ENCODE peak calls at places on chromosome 21, in nine cellular contexts. One of them, this sample, is unnamed.

GRCh38 chr21:45299864-45300785 is 12.4 kb upstream of the POFUT2 start:
- DNase-seq in ELR: peak; percentile 45
- DNase-seq in kidney glomerular epithelial cell: no peak
- DNase-seq in GM06990: no peak
- DNase-seq in kidney tubule cell: no peak
- DNase-seq in naive thymus-derived CD4-positive, alpha-beta T cell: no peak
- DNase-seq in left ventricle myocardium inferior: peak; percentile 18
- DNase-seq in left ventricle myocardium superior: no peak
- DNase-seq in esophagus muscularis mucosa: no peak
- DNase-seq in this sample: no peak

GRCh38 chr21:37074195-37074510 is 1.1 kb downstream of the TTC3 start:
- DNase-seq in kidney glomerular epithelial cell: no peak
- DNase-seq in left ventricle myocardium inferior: no peak
- DNase-seq in GM06990: no peak
- DNase-seq in esophagus muscularis mucosa: no peak
- DNase-seq in ELR: peak; percentile 25
- DNase-seq in left ventricle myocardium superior: no peak
- DNase-seq in kidney tubule cell: peak; percentile 8
- DNase-seq in naive thymus-derived CD4-positive, alpha-beta T cell: no peak
- DNase-seq in this sample: no peak

GRCh38 chr21:28138272-28138671 is 854.4 kb downstream of the LTN1 start:
- DNase-seq in left ventricle myocardium superior: no peak
- DNase-seq in naive thymus-derived CD4-positive, alpha-beta T cell: no peak
- DNase-seq in ELR: no peak
- DNase-seq in esophagus muscularis mucosa: no peak
- DNase-seq in kidney glomerular epithelial cell: no peak
- DNase-seq in kidney tubule cell: no peak
- DNase-seq in left ventricle myocardium inferior: no peak
- DNase-seq in GM06990: no peak
- DNase-seq in this sample: no peak

GRCh38 chr21:36918291-36918690 is 48.2 kb downstream of the HLCS start:
- DNase-seq in GM06990: no peak
- DNase-seq in kidney glomerular epithelial cell: no peak
- DNase-seq in left ventricle myocardium inferior: no peak
- DNase-seq in left ventricle myocardium superior: no peak
- DNase-seq in ELR: no peak
- DNase-seq in kidney tubule cell: no peak
- DNase-seq in naive thymus-derived CD4-positive, alpha-beta T cell: no peak
- DNase-seq in esophagus muscularis mucosa: no peak
- DNase-seq in this sample: no peak

GRCh38 chr21:39564200-39564599 is 48.5 kb upstream of the B3GALT5 start:
- DNase-seq in GM06990: no peak
- DNase-seq in left ventricle myocardium inferior: peak; percentile 42
- DNase-seq in left ventricle myocardium superior: peak; percentile 63
- DNase-seq in kidney tubule cell: no peak
- DNase-seq in ELR: no peak
- DNase-seq in esophagus muscularis mucosa: peak; percentile 72
- DNase-seq in naive thymus-derived CD4-positive, alpha-beta T cell: no peak
- DNase-seq in kidney glomerular epithelial cell: no peak
- DNase-seq in this sample: no peak

GRCh38 chr21:42846221-42846620 is 33.1 kb downstream of the WDR4 start:
- DNase-seq in left ventricle myocardium inferior: peak; percentile 3
- DNase-seq in ELR: no peak
- DNase-seq in GM06990: no peak
- DNase-seq in left ventricle myocardium superior: peak; percentile 16
- DNase-seq in naive thymus-derived CD4-positive, alpha-beta T cell: no peak
- DNase-seq in esophagus muscularis mucosa: no peak
- DNase-seq in kidney glomerular epithelial cell: no peak
- DNase-seq in kidney tubule cell: no peak
- DNase-seq in this sample: no peak

GRCh38 chr21:41369915-41370839 is 8.3 kb downstream of the MX2 start:
- DNase-seq in left ventricle myocardium superior: peak; percentile 44
- DNase-seq in left ventricle myocardium inferior: peak; percentile 31
- DNase-seq in naive thymus-derived CD4-positive, alpha-beta T cell: peak; percentile 71
- DNase-seq in GM06990: peak; percentile 41
- DNase-seq in esophagus muscularis mucosa: no peak
- DNase-seq in kidney tubule cell: no peak
- DNase-seq in kidney glomerular epithelial cell: no peak
- DNase-seq in ELR: no peak
- DNase-seq in this sample: no peak

GRCh38 chr21:23542097-23542496 is 2065.2 kb downstream of the MRPL39 start:
- DNase-seq in kidney glomerular epithelial cell: no peak
- DNase-seq in esophagus muscularis mucosa: no peak
- DNase-seq in GM06990: no peak
- DNase-seq in ELR: peak; percentile 20
- DNase-seq in left ventricle myocardium inferior: no peak
- DNase-seq in kidney tubule cell: no peak
- DNase-seq in left ventricle myocardium superior: no peak
- DNase-seq in naive thymus-derived CD4-positive, alpha-beta T cell: no peak
- DNase-seq in this sample: no peak

GRCh38 chr21:31471865-31472264 is 127.8 kb upstream of the TIAM1 start:
- DNase-seq in kidney glomerular epithelial cell: no peak
- DNase-seq in naive thymus-derived CD4-positive, alpha-beta T cell: no peak
- DNase-seq in left ventricle myocardium superior: no peak
- DNase-seq in GM06990: no peak
- DNase-seq in ELR: no peak
- DNase-seq in esophagus muscularis mucosa: no peak
- DNase-seq in left ventricle myocardium inferior: no peak
- DNase-seq in kidney tubule cell: no peak
- DNase-seq in this sample: no peak

GRCh38 chr21:35819134-35819533 is 241.2 kb downstream of the SETD4 start:
- DNase-seq in GM06990: no peak
- DNase-seq in left ventricle myocardium superior: no peak
- DNase-seq in kidney tubule cell: no peak
- DNase-seq in ELR: no peak
- DNase-seq in naive thymus-derived CD4-positive, alpha-beta T cell: no peak
- DNase-seq in kidney glomerular epithelial cell: no peak
- DNase-seq in esophagus muscularis mucosa: peak; percentile 77
- DNase-seq in left ventricle myocardium inferior: no peak
- DNase-seq in this sample: no peak

GRCh38 chr21:43758132-43758619 is 17.9 kb downstream of the CSTB start:
- DNase-seq in naive thymus-derived CD4-positive, alpha-beta T cell: no peak
- DNase-seq in left ventricle myocardium inferior: no peak
- DNase-seq in kidney tubule cell: no peak
- DNase-seq in left ventricle myocardium superior: no peak
- DNase-seq in GM06990: no peak
- DNase-seq in ELR: no peak
- DNase-seq in kidney glomerular epithelial cell: no peak
- DNase-seq in esophagus muscularis mucosa: peak; percentile 92
- DNase-seq in this sample: no peak

GRCh38 chr21:37532868-37533780 is 166.6 kb downstream of the DYRK1A start:
- DNase-seq in kidney tubule cell: peak; percentile 89
- DNase-seq in GM06990: peak; percentile 66
- DNase-seq in naive thymus-derived CD4-positive, alpha-beta T cell: no peak
- DNase-seq in left ventricle myocardium inferior: no peak
- DNase-seq in kidney glomerular epithelial cell: no peak
- DNase-seq in ELR: peak; percentile 68
- DNase-seq in esophagus muscularis mucosa: peak; percentile 24
- DNase-seq in left ventricle myocardium superior: no peak
- DNase-seq in this sample: no peak

GRCh38 chr21:36859744-36860501 is 106.5 kb downstream of the HLCS start:
- DNase-seq in left ventricle myocardium inferior: peak; percentile 80
- DNase-seq in naive thymus-derived CD4-positive, alpha-beta T cell: no peak
- DNase-seq in esophagus muscularis mucosa: no peak
- DNase-seq in kidney tubule cell: peak; percentile 84
- DNase-seq in kidney glomerular epithelial cell: peak; percentile 46
- DNase-seq in left ventricle myocardium superior: peak; percentile 81
- DNase-seq in ELR: peak; percentile 84
- DNase-seq in GM06990: peak; percentile 59
- DNase-seq in this sample: no peak

GRCh38 chr21:37866027-37866426 is 50.2 kb downstream of the KCNJ6 start:
- DNase-seq in esophagus muscularis mucosa: no peak
- DNase-seq in ELR: peak; percentile 33
- DNase-seq in kidney tubule cell: peak; percentile 85
- DNase-seq in left ventricle myocardium superior: no peak
- DNase-seq in kidney glomerular epithelial cell: peak; percentile 78
- DNase-seq in GM06990: no peak
- DNase-seq in left ventricle myocardium inferior: no peak
- DNase-seq in naive thymus-derived CD4-positive, alpha-beta T cell: no peak
- DNase-seq in this sample: peak; percentile 64

GRCh38 chr21:14713109-14713508 is 167.0 kb upstream of the SAMSN1 start:
- DNase-seq in kidney glomerular epithelial cell: no peak
- DNase-seq in left ventricle myocardium superior: no peak
- DNase-seq in GM06990: no peak
- DNase-seq in left ventricle myocardium inferior: no peak
- DNase-seq in ELR: no peak
- DNase-seq in kidney tubule cell: no peak
- DNase-seq in esophagus muscularis mucosa: no peak
- DNase-seq in naive thymus-derived CD4-positive, alpha-beta T cell: no peak
- DNase-seq in this sample: no peak

GRCh38 chr21:44547656-44548331 is 3.5 kb downstream of the KRTAP10-2 start:
- DNase-seq in esophagus muscularis mucosa: peak; percentile 90
- DNase-seq in ELR: no peak
- DNase-seq in kidney tubule cell: no peak
- DNase-seq in GM06990: no peak
- DNase-seq in kidney glomerular epithelial cell: no peak
- DNase-seq in naive thymus-derived CD4-positive, alpha-beta T cell: peak; percentile 61
- DNase-seq in left ventricle myocardium superior: no peak
- DNase-seq in left ventricle myocardium inferior: no peak
- DNase-seq in this sample: peak; percentile 82

GRCh38 chr21:40881767-40882166 is 34.8 kb upstream of the DSCAM start:
- DNase-seq in ELR: no peak
- DNase-seq in esophagus muscularis mucosa: peak; percentile 50
- DNase-seq in GM06990: no peak
- DNase-seq in left ventricle myocardium inferior: no peak
- DNase-seq in left ventricle myocardium superior: no peak
- DNase-seq in kidney tubule cell: no peak
- DNase-seq in naive thymus-derived CD4-positive, alpha-beta T cell: no peak
- DNase-seq in kidney glomerular epithelial cell: no peak
- DNase-seq in this sample: no peak

GRCh38 chr21:43211085-43212071 is 42.6 kb downstream of the CRYAA start:
- DNase-seq in ELR: peak; percentile 24
- DNase-seq in esophagus muscularis mucosa: no peak
- DNase-seq in kidney tubule cell: peak; percentile 55
- DNase-seq in GM06990: no peak
- DNase-seq in naive thymus-derived CD4-positive, alpha-beta T cell: no peak
- DNase-seq in left ventricle myocardium superior: peak; percentile 68
- DNase-seq in left ventricle myocardium inferior: peak; percentile 53
- DNase-seq in kidney glomerular epithelial cell: no peak
- DNase-seq in this sample: no peak

GRCh38 chr21:34926784-34927548 is 122.1 kb downstream of the RUNX1 start:
- DNase-seq in left ventricle myocardium superior: no peak
- DNase-seq in ELR: peak; percentile 34
- DNase-seq in kidney glomerular epithelial cell: peak; percentile 6
- DNase-seq in left ventricle myocardium inferior: no peak
- DNase-seq in GM06990: no peak
- DNase-seq in naive thymus-derived CD4-positive, alpha-beta T cell: no peak
- DNase-seq in esophagus muscularis mucosa: no peak
- DNase-seq in kidney tubule cell: peak; percentile 56
- DNase-seq in this sample: no peak

GRCh38 chr21:46634966-46635323 is 529 bp upstream of the PRMT2 start:
- DNase-seq in left ventricle myocardium inferior: no peak
- DNase-seq in naive thymus-derived CD4-positive, alpha-beta T cell: no peak
- DNase-seq in esophagus muscularis mucosa: peak; percentile 94
- DNase-seq in left ventricle myocardium superior: no peak
- DNase-seq in kidney glomerular epithelial cell: peak; percentile 65
- DNase-seq in GM06990: no peak
- DNase-seq in kidney tubule cell: peak; percentile 81
- DNase-seq in ELR: peak; percentile 88
- DNase-seq in this sample: no peak

GRCh38 chr21:33443174-33443573 is 36.6 kb downstream of the TMEM50B start:
- DNase-seq in kidney tubule cell: no peak
- DNase-seq in left ventricle myocardium superior: no peak
- DNase-seq in GM06990: no peak
- DNase-seq in left ventricle myocardium inferior: no peak
- DNase-seq in ELR: no peak
- DNase-seq in esophagus muscularis mucosa: no peak
- DNase-seq in naive thymus-derived CD4-positive, alpha-beta T cell: no peak
- DNase-seq in kidney glomerular epithelial cell: no peak
- DNase-seq in this sample: no peak

GRCh38 chr21:32412162-32412997 is at the start of gene EVA1C:
- DNase-seq in left ventricle myocardium inferior: peak; percentile 78
- DNase-seq in naive thymus-derived CD4-positive, alpha-beta T cell: peak; percentile 69
- DNase-seq in ELR: peak; percentile 66
- DNase-seq in kidney tubule cell: peak; percentile 60
- DNase-seq in left ventricle myocardium superior: peak; percentile 87
- DNase-seq in esophagus muscularis mucosa: no peak
- DNase-seq in kidney glomerular epithelial cell: no peak
- DNase-seq in GM06990: peak; percentile 13
- DNase-seq in this sample: no peak

GRCh38 chr21:44606495-44606894 is 5.4 kb upstream of the KRTAP10-8 start:
- DNase-seq in naive thymus-derived CD4-positive, alpha-beta T cell: no peak
- DNase-seq in esophagus muscularis mucosa: no peak
- DNase-seq in left ventricle myocardium inferior: no peak
- DNase-seq in GM06990: no peak
- DNase-seq in left ventricle myocardium superior: no peak
- DNase-seq in kidney glomerular epithelial cell: no peak
- DNase-seq in kidney tubule cell: no peak
- DNase-seq in ELR: no peak
- DNase-seq in this sample: no peak

GRCh38 chr21:38310619-38311018 is 53.8 kb downstream of the KCNJ15 start:
- DNase-seq in kidney tubule cell: peak; percentile 93
- DNase-seq in ELR: peak; percentile 49
- DNase-seq in left ventricle myocardium inferior: no peak
- DNase-seq in left ventricle myocardium superior: no peak
- DNase-seq in GM06990: no peak
- DNase-seq in kidney glomerular epithelial cell: peak; percentile 52
- DNase-seq in naive thymus-derived CD4-positive, alpha-beta T cell: no peak
- DNase-seq in esophagus muscularis mucosa: no peak
- DNase-seq in this sample: no peak

This sample was measured in vagina.